ENCODE peak calls at places on chromosomes 4 and X, in eight cellular contexts. Q is PC-3, J is OCI-LY7, T is neural progenitor cell, P is GM23248, I is MM.1S, G is HCT116, S is SK-N-SH. L is an unnamed sample. For H3K9me3, the result is how much of the 10 kb centered on the place peaks cover.

GRCh38 chr4:72604324-72604723 is 35.3 kb upstream of the ADAMTS3 start:
- DNase-seq in Q (peak), J (no peak), T (no peak), P (peak), I (no peak), G (no peak), S (no peak), L (no peak)

GRCh38 chr4:81648576-81649272 is 177.0 kb upstream of the RASGEF1B start:
- DNase-seq in Q (no peak), J (peak), T (no peak), P (no peak), I (peak), G (no peak), S (no peak), L (no peak)

GRCh38 chr4:123832173-123833026 is 435.8 kb downstream of the SPRY1 start:
- DNase-seq in Q (peak), J (no peak), T (no peak), P (peak), I (no peak), G (no peak), S (no peak), L (peak)

GRCh38 chr4:24763631-24764302 is 31.6 kb upstream of the SOD3 start:
- DNase-seq in Q (peak), J (no peak), T (no peak), P (peak), I (no peak), G (no peak), S (no peak), L (peak)

GRCh38 chr4:146445198-146446150 is 76.3 kb downstream of the SLC10A7 start:
- DNase-seq in Q (no peak), J (no peak), T (no peak), P (no peak), I (no peak), G (no peak), S (no peak), L (no peak)

GRCh38 chr4:26178874-26179273 is 141.9 kb upstream of the RBPJ start:
- DNase-seq in Q (no peak), J (no peak), T (no peak), P (peak), I (no peak), G (no peak), S (no peak), L (no peak)

GRCh38 chr4:143482753-143483362 is 30.6 kb upstream of the SMARCA5 start:
- DNase-seq in Q (peak), J (peak), T (peak), P (peak), I (peak), G (peak), S (peak), L (peak)

GRCh38 chr4:115918149-115918548 is 804.7 kb upstream of the NDST4 start:
- DNase-seq in Q (no peak), J (no peak), T (no peak), P (no peak), I (no peak), G (no peak), S (no peak), L (no peak)

GRCh38 chrX:20263474-20263873 is 3.2 kb downstream of the RPS6KA3 start:
- DNase-seq in Q (peak), J (peak), T (no peak), P (peak), I (peak), G (no peak), S (no peak), L (no peak)

GRCh38 chrX:13463608-13464007 is 105.8 kb upstream of the EGFL6 start:
- DNase-seq in Q (peak), J (peak), T (no peak), P (peak), I (no peak), G (no peak), S (no peak), L (peak)

GRCh38 chr4:78656968-78657445 is 105.4 kb downstream of the ANXA3 start:
- DNase-seq in Q (no peak), J (peak), T (no peak), P (no peak), I (peak), G (no peak), S (no peak), L (no peak)
- H2AFZ ChIP-seq in Q (no peak), J (peak), T (peak), P (peak), I (peak), G (no peak), S (peak), L (no peak)

DNA sequence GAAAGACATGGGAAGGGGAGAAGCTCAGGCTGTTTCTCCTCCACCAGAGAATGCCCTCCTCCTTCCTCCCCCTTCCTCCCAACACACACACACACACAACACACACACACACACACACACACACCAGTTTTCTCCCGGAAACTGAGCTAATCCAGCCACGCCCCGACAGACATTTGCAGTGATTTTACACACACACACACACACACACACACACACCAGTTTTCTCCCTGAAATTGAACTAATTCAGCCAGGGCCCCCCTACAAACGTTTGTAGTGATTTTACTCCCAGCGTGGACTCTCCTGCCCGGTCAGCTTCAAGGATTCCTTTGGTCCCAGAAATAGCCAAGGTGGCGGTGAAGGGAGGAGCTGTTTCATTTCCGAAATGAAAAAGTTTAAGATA is 32.9 kb upstream of the STX18 start:
- DNase-seq in Q (peak), J (no peak), T (peak), P (peak), I (no peak), G (peak), S (no peak), L (peak)
- TF ChIP-seq EZH2phosphoT487 in Q (no peak), J (no peak), T (no peak), P (no peak), I (no peak), G (no peak), S (no peak), L (no peak)

DNA sequence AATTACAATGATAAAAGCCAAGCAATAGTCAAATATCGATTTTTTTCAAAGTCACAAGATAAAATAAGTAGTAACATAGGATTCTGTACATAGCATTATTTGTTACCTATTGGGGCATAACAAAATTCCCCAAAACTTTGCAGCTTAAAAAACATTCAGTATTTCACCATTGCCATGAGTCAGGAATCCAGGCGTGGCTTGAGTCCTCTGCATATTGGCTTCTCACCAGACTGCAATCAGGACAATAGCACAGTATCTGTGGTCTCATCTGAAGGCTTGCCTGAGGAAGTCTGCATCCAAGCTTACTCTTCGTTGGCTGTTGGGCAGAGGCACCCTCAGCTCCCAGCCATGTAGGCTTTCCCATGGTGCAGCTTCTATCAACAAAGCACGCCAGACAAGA is 6.2 kb upstream of the CTBP1 start:
- DNase-seq in Q (no peak), J (no peak), T (no peak), P (peak), I (no peak), G (no peak), S (no peak), L (no peak)
- H3K9me3 ChIP-seq in Q (under half), J (under half), T (under half), P (under half), I (under half), G (under half), S (under half), L (under half)

GRCh38 chrX:131764224-131764623 is 220.3 kb downstream of the OR13H1 start:
- DNase-seq in Q (no peak), J (no peak), T (no peak), P (no peak), I (peak), G (no peak), S (no peak), L (no peak)
- H2AFZ ChIP-seq in Q (no peak), J (no peak), T (no peak), P (no peak), I (peak), G (no peak), S (peak), L (no peak)

L was measured in hepatocyte.